ENCODE peak calls at places on chromosomes 11 and 22, in four cellular contexts. J is IMR-90, E is fibroblast of lung, S is neural crest cell. X is an unnamed sample.

GRCh38 chr22:37676691-37677627 is 1.5 kb downstream of the LGALS1 start:
- DNase-seq in J (peak), E (peak), S (peak), X (peak)

GRCh38 chr11:14522801-14523200 is 2.6 kb upstream of the PSMA1 start:
- DNase-seq in J (no peak), E (no peak), S (no peak), X (no peak)

GRCh38 chr11:13328276-13328675 is 50.7 kb downstream of the BMAL1 start:
- DNase-seq in J (no peak), E (no peak), S (no peak), X (no peak)

GRCh38 chr11:33899383-33900037 is 7.6 kb upstream of the LMO2 start:
- DNase-seq in J (peak), E (peak), S (no peak), X (peak)

GRCh38 chr22:49159711-49160110 is 668.0 kb downstream of the BRD1 start:
- DNase-seq in J (no peak), E (no peak), S (no peak), X (no peak)

GRCh38 chr11:127485541-127485940 is 485.0 kb upstream of the KIRREL3 start:
- DNase-seq in J (no peak), E (no peak), S (no peak), X (no peak)

GRCh38 chr11:3134651-3135490 is 30.2 kb downstream of the OSBPL5 start:
- DNase-seq in J (no peak), E (no peak), S (no peak), X (no peak)

GRCh38 chr22:48494968-48495750 is 1332.5 kb downstream of the BRD1 start:
- DNase-seq in J (no peak), E (no peak), S (no peak), X (no peak)

GRCh38 chr22:22694106-22694505 is 49.7 kb downstream of the GGTLC2 start:
- DNase-seq in J (no peak), E (no peak), S (no peak), X (no peak)

GRCh38 chr11:111942826-111943225 is 5.7 kb downstream of the DIXDC1 start:
- DNase-seq in J (peak), E (peak), S (no peak), X (peak)

GRCh38 chr11:64850979-64851567 is 6.6 kb upstream of the CDC42BPG start:
- DNase-seq in J (no peak), E (peak), S (no peak), X (no peak)

GRCh38 chr11:64848779-64849599 is 4.5 kb upstream of the CDC42BPG start:
- DNase-seq in J (no peak), E (no peak), S (no peak), X (no peak)

GRCh38 chr11:64851831-64852337 is 7.4 kb upstream of the CDC42BPG start:
- DNase-seq in J (no peak), E (no peak), S (no peak), X (no peak)

GRCh38 chr11:64848214-64848778 is 3.8 kb upstream of the CDC42BPG start:
- DNase-seq in J (no peak), E (no peak), S (no peak), X (no peak)

GRCh38 chr11:64849600-64850356 is 5.3 kb upstream of the CDC42BPG start:
- DNase-seq in J (no peak), E (peak), S (no peak), X (peak)
- TF ChIP-seq CTCF in J (peak), E (peak), S (no peak), X (peak)

DNA sequence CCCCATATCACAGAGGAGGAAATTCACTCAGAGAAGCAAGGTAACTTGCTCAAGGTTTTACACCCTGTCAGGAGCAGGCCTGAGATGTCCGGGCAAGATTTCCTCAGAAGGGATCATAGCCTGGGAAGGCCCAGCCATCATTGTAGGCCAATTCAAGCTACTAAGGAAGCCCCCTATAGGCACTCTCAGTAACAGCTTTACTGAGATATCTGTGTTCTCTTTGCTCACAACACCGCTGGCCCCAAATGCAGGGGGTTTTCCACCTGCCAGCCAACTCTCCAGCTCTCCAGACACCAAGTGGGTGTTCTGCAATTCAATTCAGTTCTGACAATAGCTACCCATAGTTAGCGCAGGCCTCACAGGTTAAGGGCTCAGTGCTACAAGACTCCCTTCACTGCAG is 84.0 kb downstream of the SLC36A4 start:
- DNase-seq in J (no peak), E (no peak), S (no peak), X (no peak)
- TF ChIP-seq CTCF in J (no peak), E (no peak), S (no peak), X (no peak)

GRCh38 chr22:46537946-46538815 is 761 bp upstream of the CELSR1 start:
- DNase-seq in J (peak), E (peak), S (peak), X (peak)
- TF ChIP-seq CTCF in J (no peak), E (no peak), S (peak), X (peak)

DNA sequence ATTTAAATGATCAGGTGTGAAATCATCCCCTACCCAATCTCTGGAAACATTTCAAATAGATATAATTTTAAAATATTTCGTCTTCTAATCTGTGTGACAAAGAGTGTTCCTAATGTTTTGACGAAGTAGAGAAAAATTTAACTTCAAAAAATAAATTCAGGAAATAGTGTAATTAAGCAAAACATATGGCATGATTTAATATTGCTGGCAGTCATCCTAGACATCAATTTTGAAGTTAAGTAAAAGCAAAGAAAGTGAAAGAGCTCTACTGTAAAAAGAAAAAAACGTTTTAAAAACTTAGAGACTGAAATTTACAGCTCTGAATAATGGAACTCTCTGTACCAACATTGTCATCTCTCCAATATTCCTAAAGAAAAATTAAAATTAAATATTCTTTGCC is 1062.3 kb downstream of the LRRC4C start:
- DNase-seq in J (no peak), E (peak), S (no peak), X (no peak)
- TF ChIP-seq CTCF in J (no peak), E (no peak), S (no peak), X (no peak)

DNA sequence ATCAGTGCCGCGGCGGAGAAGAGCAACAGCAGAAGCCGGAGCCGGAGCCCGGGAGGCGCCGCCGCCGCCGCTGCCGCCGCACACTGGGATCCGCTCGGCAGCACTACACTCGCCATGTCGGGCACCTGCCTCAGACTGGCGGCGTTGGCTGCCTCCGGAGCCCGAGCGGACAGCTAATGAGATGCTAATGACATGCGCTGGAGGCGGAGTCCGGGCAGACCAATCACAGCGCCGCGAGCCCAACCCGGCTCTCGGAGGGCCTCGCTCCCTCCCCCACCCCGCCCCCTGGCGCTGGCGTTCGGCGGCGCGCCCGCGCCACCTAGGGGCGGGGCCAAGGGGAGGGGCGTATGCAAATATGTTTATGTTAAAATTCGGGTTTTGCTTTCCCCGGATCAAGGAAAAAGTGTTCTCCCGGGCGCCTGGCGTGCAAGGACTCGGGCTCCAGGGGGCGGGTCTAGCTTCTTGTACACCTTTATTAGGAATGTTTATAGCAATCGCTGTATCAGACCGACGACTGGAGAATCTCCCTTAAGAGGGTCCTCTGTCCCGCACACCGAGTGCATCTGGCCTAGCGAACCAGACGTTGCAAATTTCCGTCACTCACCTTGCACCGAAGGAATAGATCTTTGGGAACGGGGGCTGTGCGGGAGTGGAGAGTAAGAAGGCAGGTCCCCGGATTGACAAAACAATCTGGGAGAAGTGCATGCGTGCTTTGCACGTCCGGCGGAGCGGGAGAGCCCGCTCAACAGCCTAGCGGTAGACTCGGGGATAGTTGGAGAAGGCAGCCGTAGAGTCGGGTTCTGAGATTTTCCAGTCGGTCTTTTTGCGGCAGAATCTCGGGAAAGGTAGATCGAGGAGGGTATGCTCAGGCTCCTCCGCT is at the start of gene CADM1:
- DNase-seq in J (peak), E (peak), S (peak), X (peak)
- TF ChIP-seq CTCF in J (peak), E (peak), S (peak), X (peak)

GRCh38 chr11:99117603-99118002 is 96.9 kb downstream of the CNTN5 start:
- DNase-seq in J (no peak), E (no peak), S (no peak), X (no peak)
- TF ChIP-seq CTCF in J (no peak), E (no peak), S (no peak), X (no peak)

GRCh38 chr22:20115691-20116375 is at the start of gene RANBP1:
- DNase-seq in J (no peak), E (no peak), S (no peak), X (no peak)

GRCh38 chr22:20117656-20118571 is 888 bp upstream of the TRMT2A start:
- DNase-seq in J (peak), E (peak), S (no peak), X (peak)

GRCh38 chr22:20116376-20116950 is 559 bp downstream of the RANBP1 start:
- DNase-seq in J (no peak), E (no peak), S (no peak), X (no peak)

GRCh38 chr22:20118572-20119020 is 1.6 kb upstream of the TRMT2A start:
- DNase-seq in J (no peak), E (no peak), S (no peak), X (no peak)

DNA sequence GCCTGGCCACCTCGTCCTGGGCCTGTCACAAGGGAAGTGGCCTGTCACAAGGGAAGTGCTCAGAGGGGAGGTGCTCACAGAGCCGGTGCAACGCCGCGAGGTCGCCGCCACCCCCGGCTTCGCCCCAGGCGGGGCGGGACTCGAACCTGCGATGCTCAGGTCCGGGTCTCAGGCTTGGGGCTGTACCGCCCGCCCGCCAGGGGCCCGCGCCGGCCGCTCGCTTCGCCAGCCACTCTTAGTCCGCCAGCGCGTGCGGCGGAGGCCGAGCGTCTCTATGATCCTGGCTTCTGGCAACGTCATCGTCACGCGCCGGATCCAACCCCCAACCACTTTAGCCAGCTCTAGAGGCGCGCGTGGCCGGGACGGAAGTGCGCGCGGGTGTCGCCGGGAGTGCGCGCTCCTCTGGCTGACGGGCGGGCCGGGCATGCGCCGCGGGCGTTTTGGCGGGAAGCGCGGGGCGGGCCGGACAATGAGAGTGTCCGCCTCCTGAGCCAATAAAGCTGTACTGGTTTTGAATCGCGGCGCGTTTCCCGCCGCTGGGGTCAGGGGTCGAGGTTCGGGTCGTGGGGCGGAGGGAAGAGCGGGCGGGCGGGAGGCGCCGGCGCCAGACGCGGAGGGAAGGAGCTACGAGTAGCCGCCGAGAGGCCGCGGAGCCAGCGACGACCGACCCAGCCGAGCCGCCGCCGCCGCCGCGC is at the start of gene TRMT2A:
- DNase-seq in J (peak), E (peak), S (peak), X (peak)
- TF ChIP-seq CTCF in J (peak), E (peak), S (peak), X (no peak)